ENCODE peak calls at places on chromosomes 2 and 18, in six cellular contexts. W is stimulated activated CD4-positive, alpha-beta T cell treated with anti-CD3 and anti-CD28 coated beads, Interleukin-4, amount 100 ng/mL, for 24 hours; M is lung; I is CD8-positive, alpha-beta memory T cell; Q is GDM1; E is progenitor cell of endocrine pancreas. V is an unnamed sample.

GRCh38 chr2:36716136-36716535 is 19.6 kb downstream of the VIT start:
- DNase-seq in Q (no peak), E (no peak), W (no peak), M (no peak), I (no peak), V (no peak)

GRCh38 chr18:35705988-35706387 is 124.4 kb downstream of the GALNT1 start:
- DNase-seq in Q (no peak), W (no peak), M (no peak), I (no peak), E (no peak), V (no peak)

GRCh38 chr2:210421916-210422315 is 54.6 kb downstream of the LANCL1 start:
- DNase-seq in W (no peak), E (no peak), M (no peak), I (no peak), Q (no peak), V (no peak)

GRCh38 chr2:12051831-12052230 is 305.4 kb downstream of the LPIN1 start:
- DNase-seq in I (no peak), W (no peak), E (no peak), Q (no peak), M (no peak), V (no peak)

GRCh38 chr2:176140130-176140519 is 10.6 kb downstream of the HOXD8 start:
- DNase-seq in I (no peak), Q (no peak), E (no peak), M (no peak), W (no peak), V (no peak)

GRCh38 chr2:190578158-190579057 is 43.9 kb upstream of the NEMP2 start:
- DNase-seq in E (no peak), Q (peak; percentile 53), I (peak; percentile 22), W (no peak), M (peak; percentile 43), V (no peak)

GRCh38 chr2:171136024-171136423 is 24.7 kb downstream of the TLK1 start:
- DNase-seq in W (peak; percentile 22), M (no peak), E (no peak), I (no peak), Q (no peak), V (no peak)

GRCh38 chr2:8953525-8953924 is 50.0 kb downstream of the MBOAT2 start:
- DNase-seq in M (no peak), W (no peak), I (no peak), E (no peak), Q (no peak), V (no peak)

GRCh38 chr2:208135794-208136369 is 6.3 kb upstream of the CRYGC start:
- DNase-seq in I (no peak), M (no peak), E (no peak), Q (no peak), W (no peak), V (no peak)

V was measured in type B pancreatic cell.